ENCODE peak calls at places on chromosomes 3 and 15, in seven cellular contexts. E, D, S, W, Z, H and I are unnamed samples.

GRCh38 chr3:151008699-151009098 is 36.2 kb upstream of the CLRN1 start:
- DNase-seq in E (no peak), D (peak), S (no peak), W (no peak), Z (no peak), H (no peak), I (peak)

GRCh38 chr15:89157918-89158564 is 63.3 kb downstream of the RLBP1 start:
- DNase-seq in E (no peak), D (no peak), S (no peak), W (no peak), Z (no peak), H (no peak), I (no peak)

GRCh38 chr3:74693216-74693615 is 78.8 kb upstream of the CNTN3 start:
- DNase-seq in E (no peak), D (no peak), S (no peak), W (no peak), Z (no peak), H (no peak), I (no peak)

GRCh38 chr3:71016141-71016845 is 567.2 kb downstream of the FOXP1 start:
- DNase-seq in E (no peak), D (no peak), S (no peak), W (no peak), Z (no peak), H (no peak), I (no peak)

GRCh38 chr3:184018424-184018973 is 815 bp upstream of the ABCC5 start:
- DNase-seq in E (no peak), D (no peak), S (no peak), W (no peak), Z (no peak), H (no peak), I (no peak)

GRCh38 chr3:57892423-57892822 is 115.8 kb upstream of the FLNB start:
- DNase-seq in E (no peak), D (no peak), S (no peak), W (no peak), Z (no peak), H (no peak), I (no peak)

GRCh38 chr3:157370867-157371266 is 65.8 kb upstream of the PTX3 start:
- DNase-seq in E (no peak), D (no peak), S (no peak), W (no peak), Z (no peak), H (no peak), I (no peak)

GRCh38 chr15:55703873-55704285 is 39.1 kb downstream of the PRTG start:
- DNase-seq in E (no peak), D (no peak), S (no peak), W (no peak), Z (no peak), H (no peak), I (no peak)

GRCh38 chr15:38809621-38810020 is 245.0 kb upstream of the RASGRP1 start:
- DNase-seq in E (no peak), D (no peak), S (no peak), W (no peak), Z (no peak), H (no peak), I (no peak)

GRCh38 chr3:32383136-32383711 is 8.4 kb upstream of the CMTM7 start:
- DNase-seq in E (no peak), D (no peak), S (no peak), W (no peak), Z (no peak), H (no peak), I (no peak)

GRCh38 chr15:67554580-67554979 is 12.1 kb downstream of the MAP2K5 start:
- DNase-seq in E (no peak), D (no peak), S (no peak), W (no peak), Z (no peak), H (no peak), I (no peak)

GRCh38 chr3:12662593-12663310 is 1.2 kb downstream of the RAF1 start:
- DNase-seq in E (no peak), D (peak), S (no peak), W (no peak), Z (no peak), H (no peak), I (no peak)

GRCh38 chr3:94862703-94863102 is 799.8 kb downstream of the NSUN3 start:
- DNase-seq in E (no peak), D (no peak), S (no peak), W (no peak), Z (no peak), H (no peak), I (no peak)

GRCh38 chr15:34900748-34901147 is 68.8 kb downstream of the AQR start:
- DNase-seq in E (no peak), D (no peak), S (no peak), W (no peak), Z (no peak), H (no peak), I (no peak)

GRCh38 chr3:152564454-152564853 is 270.5 kb upstream of the P2RY1 start:
- DNase-seq in E (no peak), D (no peak), S (no peak), W (no peak), Z (no peak), H (no peak), I (no peak)

GRCh38 chr3:195080571-195081141 is 190.3 kb downstream of the XXYLT1 start:
- DNase-seq in E (no peak), D (peak), S (no peak), W (peak), Z (no peak), H (no peak), I (no peak)

GRCh38 chr3:85533586-85533985 is 574.8 kb downstream of the CADM2 start:
- DNase-seq in E (no peak), D (no peak), S (no peak), W (no peak), Z (no peak), H (no peak), I (no peak)

GRCh38 chr3:171944109-171945016 is 95.0 kb upstream of the FNDC3B start:
- DNase-seq in E (no peak), D (no peak), S (no peak), W (no peak), Z (no peak), H (no peak), I (no peak)

GRCh38 chr15:84638103-84638502 is 16.0 kb downstream of the WDR73 start:
- DNase-seq in E (no peak), D (no peak), S (no peak), W (no peak), Z (no peak), H (no peak), I (no peak)

GRCh38 chr15:86355798-86356197 is 276.1 kb downstream of the AGBL1 start:
- DNase-seq in E (no peak), D (no peak), S (no peak), W (no peak), Z (no peak), H (no peak), I (no peak)

GRCh38 chr3:135597855-135598254 is 367.7 kb upstream of the PPP2R3A start:
- DNase-seq in E (no peak), D (no peak), S (no peak), W (no peak), Z (no peak), H (no peak), I (no peak)

GRCh38 chr3:160755776-160756304 is at the start of gene PPM1L:
- DNase-seq in E (peak), D (peak), S (peak), W (peak), Z (peak), H (peak), I (peak)

GRCh38 chr3:66476852-66477381 is 23.9 kb downstream of the LRIG1 start:
- DNase-seq in E (no peak), D (no peak), S (no peak), W (no peak), Z (no peak), H (no peak), I (no peak)

GRCh38 chr3:108461641-108462040 is 48.8 kb downstream of the MYH15 start:
- DNase-seq in E (no peak), D (no peak), S (no peak), W (no peak), Z (no peak), H (no peak), I (no peak)

GRCh38 chr3:141499304-141499703 is 12.5 kb downstream of the RASA2 start:
- DNase-seq in E (no peak), D (no peak), S (no peak), W (no peak), Z (no peak), H (no peak), I (no peak)

GRCh38 chr3:169604568-169604967 is 58.9 kb downstream of the MECOM start:
- DNase-seq in E (no peak), D (no peak), S (no peak), W (no peak), Z (no peak), H (no peak), I (no peak)

GRCh38 chr15:98503970-98504369 is 144.4 kb upstream of the IGF1R start:
- DNase-seq in E (no peak), D (no peak), S (no peak), W (no peak), Z (no peak), H (no peak), I (peak)

GRCh38 chr15:101276501-101277037 is 716 bp downstream of the SELENOS start:
- DNase-seq in E (no peak), D (no peak), S (no peak), W (no peak), Z (no peak), H (no peak), I (no peak)

GRCh38 chr3:141840737-141841544 is 35.5 kb upstream of the ATP1B3 start:
- DNase-seq in E (no peak), D (no peak), S (no peak), W (no peak), Z (no peak), H (no peak), I (no peak)

GRCh38 chr15:78450285-78450858 is 12.4 kb downstream of the IREB2 start:
- DNase-seq in E (no peak), D (no peak), S (no peak), W (peak), Z (no peak), H (no peak), I (no peak)

GRCh38 chr15:69185706-69186105 is 25.3 kb downstream of the GLCE start:
- DNase-seq in E (no peak), D (no peak), S (no peak), W (no peak), Z (no peak), H (no peak), I (no peak)

GRCh38 chr3:170154569-170155143 is 26.9 kb downstream of the PHC3 start:
- DNase-seq in E (no peak), D (no peak), S (no peak), W (no peak), Z (peak), H (no peak), I (no peak)

GRCh38 chr3:48268936-48269551 is 28.1 kb downstream of the ZNF589 start:
- DNase-seq in E (no peak), D (no peak), S (peak), W (no peak), Z (no peak), H (no peak), I (no peak)

GRCh38 chr3:127162947-127163645 is 29.8 kb upstream of the PRR23E start:
- DNase-seq in E (no peak), D (no peak), S (no peak), W (no peak), Z (no peak), H (no peak), I (no peak)